ENCODE peak calls at places on chromosomes 2 and 18, in five cellular contexts. U is IMR-90, G is NT2/D1, I is breast epithelium, M is right atrium auricular region. E is an unnamed sample.

GRCh38 chr2:230930149-230930780 is 5.2 kb upstream of the GPR55 start:
- DNase-seq in U (no peak), G (no peak), I (no peak), M (no peak), E (no peak)

GRCh38 chr2:133886735-133887675 is 318.7 kb upstream of the NCKAP5 start:
- DNase-seq in U (peak; percentile 80), G (peak; percentile 76), I (peak; percentile 81), M (peak; percentile 82), E (no peak)

GRCh38 chr18:68839701-68840100 is 41.8 kb downstream of the CCDC102B start:
- DNase-seq in U (no peak), G (no peak), I (no peak), M (no peak), E (no peak)

GRCh38 chr2:111171337-111171930 is 50.7 kb downstream of the BCL2L11 start:
- DNase-seq in U (no peak), G (no peak), I (no peak), M (no peak), E (no peak)

GRCh38 chr2:157722580-157723234 is 94.0 kb upstream of the ACVR1C start:
- DNase-seq in U (peak; percentile 11), G (no peak), I (no peak), M (no peak), E (no peak)

GRCh38 chr2:238684362-238685326 is 163.2 kb upstream of the TWIST2 start:
- DNase-seq in U (peak; percentile 99), G (no peak), I (peak; percentile 76), M (peak; percentile 83), E (peak; percentile 87)

GRCh38 chr2:119307419-119308140 is 59.1 kb downstream of the C2orf76 start:
- DNase-seq in U (no peak), G (no peak), I (no peak), M (no peak), E (no peak)

GRCh38 chr18:31740180-31740579 is 20.5 kb downstream of the SLC25A52 start:
- DNase-seq in U (no peak), G (no peak), I (no peak), M (no peak), E (no peak)

GRCh38 chr18:62576858-62577512 is 54.2 kb downstream of the ZCCHC2 start:
- DNase-seq in U (no peak), G (no peak), I (no peak), M (no peak), E (no peak)

GRCh38 chr2:38301340-38301968 is 75.6 kb downstream of the ATL2 start:
- DNase-seq in U (no peak), G (no peak), I (no peak), M (no peak), E (no peak)

GRCh38 chr18:39421319-39421718 is 1855.7 kb upstream of the CELF4 start:
- DNase-seq in U (no peak), G (no peak), I (no peak), M (no peak), E (no peak)

GRCh38 chr2:30185175-30185574 is 38.4 kb downstream of the YPEL5 start:
- DNase-seq in U (peak; percentile 45), G (no peak), I (no peak), M (no peak), E (no peak)

GRCh38 chr18:70384181-70384790 is 95.4 kb downstream of the SOCS6 start:
- DNase-seq in U (peak; percentile 87), G (no peak), I (peak; percentile 60), M (no peak), E (no peak)

GRCh38 chr2:24513672-24514071 is 22.6 kb downstream of the NCOA1 start:
- DNase-seq in U (no peak), G (no peak), I (no peak), M (no peak), E (no peak)

GRCh38 chr2:47208852-47209606 is 53.9 kb upstream of the STPG4 start:
- DNase-seq in U (peak; percentile 87), G (no peak), I (no peak), M (no peak), E (no peak)

GRCh38 chr2:20025065-20025786 is 12.8 kb upstream of the MATN3 start:
- DNase-seq in U (peak; percentile 48), G (no peak), I (no peak), M (no peak), E (no peak)

DNA sequence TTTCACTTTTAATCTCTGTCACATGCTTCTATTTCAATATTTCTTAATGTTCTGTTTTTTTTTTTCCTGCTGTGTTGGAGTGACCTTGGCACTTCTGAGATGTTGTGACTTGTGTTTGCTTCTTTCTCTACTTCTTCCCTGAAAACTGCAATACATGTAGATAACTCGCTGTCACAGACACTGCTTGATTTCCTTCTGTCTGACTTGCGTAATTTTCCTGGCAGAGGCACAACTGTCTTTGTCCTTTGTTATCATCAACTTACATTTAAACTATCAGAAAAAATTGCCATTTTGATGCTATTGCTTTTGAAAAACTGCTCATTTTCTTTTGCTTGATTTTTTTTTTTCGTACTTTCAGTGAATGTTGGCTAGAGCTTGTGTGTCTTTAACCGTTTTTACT is 69.0 kb downstream of the BABAM2 start:
- DNase-seq in U (peak; percentile 50), G (no peak), I (no peak), M (no peak), E (no peak)
- H3K4me3 ChIP-seq in U (no peak overlapping the region), G (no peak overlapping the region), I (no peak overlapping the region), M (no peak overlapping the region), E (no peak overlapping the region)

GRCh38 chr2:218402911-218403411 is 3.3 kb downstream of the CTDSP1 start:
- DNase-seq in U (no peak), G (no peak), I (no peak), M (no peak), E (no peak)

GRCh38 chr2:218400930-218401833 is 1.5 kb downstream of the CTDSP1 start:
- DNase-seq in U (no peak), G (no peak), I (no peak), M (no peak), E (no peak)

GRCh38 chr2:218402491-218402901 is 2.8 kb downstream of the CTDSP1 start:
- DNase-seq in U (no peak), G (no peak), I (no peak), M (no peak), E (no peak)

GRCh38 chr2:218400167-218400929 is 680 bp downstream of the CTDSP1 start:
- DNase-seq in U (no peak), G (no peak), I (no peak), M (no peak), E (no peak)

DNA sequence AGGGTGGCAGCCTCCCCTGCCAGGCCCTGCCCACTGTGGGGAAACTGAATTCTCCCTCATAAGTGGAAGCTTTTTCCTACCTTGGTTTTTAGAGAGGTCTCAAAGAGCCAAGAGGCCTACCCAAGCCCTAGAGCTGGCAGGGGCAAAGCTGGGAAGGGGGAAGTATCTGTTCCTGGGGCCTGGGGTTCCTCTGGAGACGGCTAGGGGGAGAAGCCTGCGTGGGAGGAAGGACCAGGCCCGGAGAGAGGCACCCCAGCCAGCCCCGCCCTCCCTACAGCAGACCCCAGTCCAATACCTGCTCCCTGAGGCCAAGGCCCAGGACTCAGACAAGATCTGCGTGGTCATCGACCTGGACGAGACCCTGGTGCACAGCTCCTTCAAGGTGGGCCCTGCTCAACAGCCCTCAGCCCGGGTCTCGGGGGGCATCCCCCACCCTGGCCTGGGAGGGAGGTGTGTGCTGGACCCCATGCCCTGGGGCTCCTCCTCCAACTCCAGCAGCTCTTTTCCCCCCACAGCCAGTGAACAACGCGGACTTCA is 2.2 kb downstream of the CTDSP1 start:
- DNase-seq in U (no peak), G (no peak), I (no peak), M (no peak), E (no peak)
- H3K4me3 ChIP-seq in U (no peak overlapping the region), G (no peak overlapping the region), I (peak overlapping the region; percentile 100), M (peak overlapping the region; percentile 96), E (peak overlapping the region; percentile 79)

GRCh38 chr2:130728549-130729310 is at the start of gene GPR148:
- DNase-seq in U (no peak), G (no peak), I (no peak), M (no peak), E (no peak)
- H3K4me3 ChIP-seq in U (no peak within 1 kb of the TSS), G (peak within 1 kb of the TSS; percentile 81), I (peak within 1 kb of the TSS; percentile 70), M (peak within 1 kb of the TSS; percentile 60), E (peak within 1 kb of the TSS; percentile 64)

DNA sequence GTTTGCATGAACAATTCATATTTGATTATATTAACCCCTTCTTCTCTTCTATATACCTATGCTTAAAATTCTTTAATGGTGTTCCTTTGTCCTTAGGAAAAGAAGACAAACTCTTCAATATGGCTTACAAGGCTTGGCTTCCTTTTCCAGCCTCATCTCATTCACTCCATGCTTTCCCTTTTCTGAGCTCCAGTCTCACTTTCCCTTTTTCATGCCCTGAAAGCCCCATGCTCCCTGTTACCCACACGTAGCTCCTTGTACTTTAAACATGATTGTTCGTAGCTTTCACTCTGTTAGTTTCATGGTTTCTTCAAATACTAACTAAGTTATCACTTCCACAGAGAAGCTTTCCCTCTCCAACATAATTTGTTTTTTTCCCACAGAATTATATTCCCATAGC is 161.3 kb downstream of the UBE2E3 start:
- DNase-seq in U (no peak), G (no peak), I (no peak), M (no peak), E (no peak)
- H3K4me3 ChIP-seq in U (no peak overlapping the region), G (no peak overlapping the region), I (no peak overlapping the region), M (no peak overlapping the region), E (no peak overlapping the region)

GRCh38 chr2:126543081-126543480 is 112.9 kb upstream of the GYPC start:
- DNase-seq in U (no peak), G (no peak), I (no peak), M (no peak), E (no peak)
- H3K4me3 ChIP-seq in U (no peak overlapping the region), G (no peak overlapping the region), I (no peak overlapping the region), M (no peak overlapping the region), E (no peak overlapping the region)

GRCh38 chr18:46333371-46334199 is 229.4 kb downstream of the HAUS1 start:
- DNase-seq in U (no peak), G (no peak), I (peak; percentile 31), M (no peak), E (no peak)
- H3K4me3 ChIP-seq in U (peak overlapping the region; percentile 6), G (peak overlapping the region; percentile 63), I (peak overlapping the region; percentile 82), M (peak overlapping the region; percentile 68), E (peak overlapping the region; percentile 60)

DNA sequence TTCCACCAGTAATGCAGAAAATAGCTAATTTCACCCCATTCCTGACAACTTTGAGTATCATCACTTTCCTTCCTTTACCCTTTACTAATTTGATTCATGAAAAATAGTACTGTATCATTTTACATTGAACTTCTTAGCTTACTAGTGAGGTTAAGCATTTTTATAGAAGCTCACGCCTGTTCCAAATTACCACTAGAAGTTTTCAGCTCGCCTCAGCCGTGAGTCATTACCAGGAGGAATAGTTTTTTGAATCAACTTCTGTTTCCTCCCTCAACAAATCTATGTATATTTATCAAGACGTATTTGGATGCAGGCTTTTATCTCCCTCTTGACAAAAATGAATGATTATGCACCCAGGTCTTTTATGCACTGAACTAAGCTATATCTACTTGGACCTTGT is 207.6 kb upstream of the NRP2 start:
- DNase-seq in U (peak; percentile 62), G (no peak), I (no peak), M (no peak), E (no peak)
- H3K4me3 ChIP-seq in U (no peak overlapping the region), G (no peak overlapping the region), I (no peak overlapping the region), M (no peak overlapping the region), E (no peak overlapping the region)

E was measured in ascending aorta.